ENCODE peak calls at places on chromosomes 2 and 18, in six cellular contexts. H, O, E, W, Z and G are unnamed samples.

GRCh38 chr2:263022-263738 is 652 bp downstream of the SH3YL1 start:
- DNase-seq in O (no peak), H (no peak), E (no peak), Z (no peak), W (no peak), G (no peak)

GRCh38 chr18:78978336-78979057 is 1.1 kb upstream of the SALL3 start:
- DNase-seq in W (no peak), Z (no peak), O (no peak), H (no peak), E (no peak), G (no peak)

GRCh38 chr2:218959141-218959731 is at the start of gene CDK5R2:
- DNase-seq in Z (peak), W (peak), E (peak), O (peak), H (peak), G (peak)

GRCh38 chr18:58894937-58895336 is 30.3 kb downstream of the ZNF532 start:
- DNase-seq in Z (no peak), E (peak), O (no peak), W (no peak), H (no peak), G (no peak)

GRCh38 chr2:138205281-138205680 is 241.0 kb downstream of the HNMT start:
- DNase-seq in W (no peak), H (no peak), E (no peak), O (no peak), Z (no peak), G (no peak)

GRCh38 chr18:64244571-64244970 is 95.7 kb upstream of the LINC00305 start:
- DNase-seq in Z (peak), E (no peak), H (peak), W (no peak), O (no peak), G (no peak)

GRCh38 chr18:27223570-27224340 is 38.6 kb upstream of the CHST9 start:
- DNase-seq in O (no peak), H (peak), Z (no peak), E (no peak), W (no peak), G (no peak)

GRCh38 chr2:235951980-235952379 is 216.2 kb downstream of the GBX2 start:
- DNase-seq in H (no peak), E (no peak), Z (no peak), O (no peak), W (no peak), G (no peak)

GRCh38 chr2:8154936-8155335 is 526.9 kb upstream of the ID2 start:
- DNase-seq in Z (no peak), E (no peak), O (no peak), W (no peak), H (no peak), G (peak)

GRCh38 chr18:58716046-58716766 is 44.9 kb downstream of the MALT1 start:
- DNase-seq in O (no peak), H (no peak), Z (no peak), W (no peak), E (no peak), G (no peak)

GRCh38 chr2:215354771-215355695 is 43.2 kb downstream of the ATIC start:
- DNase-seq in O (no peak), Z (peak), W (peak), E (no peak), H (no peak), G (peak)

GRCh38 chr18:48806551-48807261 is 144.1 kb downstream of the SMAD7 start:
- DNase-seq in O (no peak), H (no peak), W (no peak), E (no peak), Z (no peak), G (no peak)

GRCh38 chr18:38980420-38980819 is 1414.8 kb upstream of the CELF4 start:
- DNase-seq in Z (no peak), O (no peak), W (no peak), E (no peak), H (no peak), G (no peak)

GRCh38 chr2:149552226-149552625 is 35.3 kb downstream of the MMADHC start:
- DNase-seq in W (no peak), Z (no peak), H (no peak), O (no peak), E (no peak), G (no peak)

GRCh38 chr2:191478754-191479679 is 198.9 kb upstream of the NABP1 start:
- DNase-seq in O (no peak), E (no peak), Z (peak), W (no peak), H (peak), G (peak)